ENCODE peak calls at places on chromosomes 4 and X, in four cellular contexts. One of them, this sample, is unnamed. For H3K27me3, the result is how much of the 10 kb centered on the place peaks cover.

GRCh38 chr4:165634766-165635165 is 238.3 kb upstream of the TLL1 start:
- DNase-seq in mammary epithelial cell: peak
- DNase-seq in hepatocyte: no peak
- DNase-seq in IMR-90: no peak
- DNase-seq in this sample: no peak

GRCh38 chr4:177339794-177340374 is 30.2 kb downstream of the NEIL3 start:
- DNase-seq in hepatocyte: peak
- DNase-seq in IMR-90: peak
- DNase-seq in mammary epithelial cell: peak
- DNase-seq in this sample: peak

GRCh38 chrX:13373027-13373806 is 53.4 kb upstream of the ATXN3L start:
- DNase-seq in IMR-90: peak
- DNase-seq in hepatocyte: no peak
- DNase-seq in mammary epithelial cell: peak
- DNase-seq in this sample: peak

GRCh38 chrX:140141444-140142029 is 176.2 kb upstream of the CXorf66 start:
- DNase-seq in hepatocyte: peak
- DNase-seq in IMR-90: peak
- DNase-seq in mammary epithelial cell: peak
- DNase-seq in this sample: no peak

GRCh38 chr4:110119347-110119746 is 79.1 kb downstream of the ELOVL6 start:
- DNase-seq in mammary epithelial cell: peak
- DNase-seq in IMR-90: no peak
- DNase-seq in hepatocyte: peak
- DNase-seq in this sample: no peak

GRCh38 chr4:73668806-73669205 is 48.6 kb upstream of the RASSF6 start:
- DNase-seq in mammary epithelial cell: no peak
- DNase-seq in hepatocyte: no peak
- DNase-seq in IMR-90: no peak
- DNase-seq in this sample: peak

GRCh38 chr4:168151313-168151712 is 59.0 kb downstream of the ANXA10 start:
- DNase-seq in mammary epithelial cell: no peak
- DNase-seq in IMR-90: no peak
- DNase-seq in hepatocyte: no peak
- DNase-seq in this sample: no peak

GRCh38 chrX:135931644-135932487 is 38.4 kb downstream of the SAGE1 start:
- DNase-seq in mammary epithelial cell: peak
- DNase-seq in hepatocyte: peak
- DNase-seq in IMR-90: peak
- DNase-seq in this sample: no peak

GRCh38 chr4:10173754-10174749 is 57.5 kb upstream of the WDR1 start:
- DNase-seq in mammary epithelial cell: no peak
- DNase-seq in IMR-90: no peak
- DNase-seq in hepatocyte: peak
- DNase-seq in this sample: no peak

GRCh38 chrX:68365356-68365755 is 67.9 kb downstream of the OPHN1 start:
- DNase-seq in hepatocyte: no peak
- DNase-seq in IMR-90: peak
- DNase-seq in mammary epithelial cell: no peak
- DNase-seq in this sample: no peak

GRCh38 chr4:179145746-179146530 is 1703.7 kb upstream of the AGA start:
- DNase-seq in hepatocyte: no peak
- DNase-seq in mammary epithelial cell: no peak
- DNase-seq in IMR-90: peak
- DNase-seq in this sample: peak

GRCh38 chr4:77445846-77446245 is 159.8 kb upstream of the CXCL13 start:
- DNase-seq in hepatocyte: no peak
- DNase-seq in mammary epithelial cell: no peak
- DNase-seq in IMR-90: no peak
- DNase-seq in this sample: no peak

GRCh38 chr4:146124023-146124680 is 51.4 kb upstream of the LSM6 start:
- DNase-seq in hepatocyte: no peak
- DNase-seq in mammary epithelial cell: no peak
- DNase-seq in IMR-90: peak
- DNase-seq in this sample: no peak

GRCh38 chr4:84511703-84512102 is 12.6 kb upstream of the NKX6-1 start:
- DNase-seq in IMR-90: no peak
- DNase-seq in hepatocyte: no peak
- DNase-seq in mammary epithelial cell: peak
- DNase-seq in this sample: no peak

GRCh38 chrX:139058831-139059495 is 347.4 kb upstream of the FGF13 start:
- DNase-seq in hepatocyte: peak
- DNase-seq in mammary epithelial cell: peak
- DNase-seq in IMR-90: no peak
- DNase-seq in this sample: peak

GRCh38 chr4:143482753-143483362 is 30.6 kb upstream of the SMARCA5 start:
- DNase-seq in mammary epithelial cell: peak
- DNase-seq in hepatocyte: peak
- DNase-seq in IMR-90: peak
- DNase-seq in this sample: peak

GRCh38 chr4:108205859-108206258 is 37.1 kb upstream of the LEF1 start:
- DNase-seq in IMR-90: no peak
- DNase-seq in hepatocyte: no peak
- DNase-seq in mammary epithelial cell: no peak
- DNase-seq in this sample: no peak

GRCh38 chrX:149510386-149510785 is 5.3 kb upstream of the IDS start:
- DNase-seq in mammary epithelial cell: no peak
- DNase-seq in IMR-90: no peak
- DNase-seq in hepatocyte: no peak
- DNase-seq in this sample: no peak

GRCh38 chrX:72572248-72573157 is at the start of gene HDAC8:
- DNase-seq in IMR-90: peak
- DNase-seq in hepatocyte: peak
- DNase-seq in mammary epithelial cell: peak
- DNase-seq in this sample: peak

GRCh38 chr4:48778431-48779094 is 1.5 kb downstream of the FRYL start:
- DNase-seq in hepatocyte: no peak
- DNase-seq in IMR-90: peak
- DNase-seq in mammary epithelial cell: peak
- DNase-seq in this sample: peak

GRCh38 chrX:7233632-7234406 is 85.9 kb upstream of the PUDP start:
- DNase-seq in mammary epithelial cell: no peak
- DNase-seq in IMR-90: no peak
- DNase-seq in hepatocyte: no peak
- DNase-seq in this sample: no peak

GRCh38 chr4:6538586-6538985 is 36.4 kb upstream of the MAN2B2 start:
- DNase-seq in mammary epithelial cell: no peak
- DNase-seq in hepatocyte: no peak
- DNase-seq in IMR-90: no peak
- DNase-seq in this sample: no peak

GRCh38 chr4:621296-622070 is 3.9 kb upstream of the PDE6B start:
- DNase-seq in hepatocyte: no peak
- DNase-seq in IMR-90: no peak
- DNase-seq in mammary epithelial cell: no peak
- DNase-seq in this sample: no peak

GRCh38 chrX:70082723-70083122 is 20.5 kb downstream of the OTUD6A start:
- DNase-seq in hepatocyte: no peak
- DNase-seq in mammary epithelial cell: no peak
- DNase-seq in IMR-90: no peak
- DNase-seq in this sample: no peak

GRCh38 chr4:142883433-142883832 is 37.3 kb upstream of the INPP4B start:
- DNase-seq in mammary epithelial cell: no peak
- DNase-seq in hepatocyte: peak
- DNase-seq in IMR-90: peak
- DNase-seq in this sample: no peak

GRCh38 chrX:82934980-82935379 is 573.1 kb upstream of the POU3F4 start:
- DNase-seq in IMR-90: no peak
- DNase-seq in mammary epithelial cell: no peak
- DNase-seq in hepatocyte: no peak
- DNase-seq in this sample: no peak

GRCh38 chr4:154425514-154425913 is 66.1 kb downstream of the DCHS2 start:
- DNase-seq in mammary epithelial cell: no peak
- DNase-seq in IMR-90: no peak
- DNase-seq in hepatocyte: no peak
- DNase-seq in this sample: no peak

GRCh38 chr4:139625487-139625886 is 40.1 kb upstream of the MGST2 start:
- DNase-seq in mammary epithelial cell: no peak
- DNase-seq in IMR-90: no peak
- DNase-seq in hepatocyte: no peak
- DNase-seq in this sample: no peak

GRCh38 chr4:88219099-88219498 is 60.7 kb upstream of the ABCG2 start:
- DNase-seq in IMR-90: peak
- DNase-seq in mammary epithelial cell: peak
- DNase-seq in hepatocyte: peak
- DNase-seq in this sample: peak

GRCh38 chrX:81537723-81538122 is 335.8 kb downstream of the SH3BGRL start:
- DNase-seq in IMR-90: no peak
- DNase-seq in mammary epithelial cell: no peak
- DNase-seq in hepatocyte: no peak
- DNase-seq in this sample: no peak

GRCh38 chrX:111742018-111742417 is 61.0 kb downstream of the ALG13 start:
- DNase-seq in hepatocyte: no peak
- DNase-seq in mammary epithelial cell: no peak
- DNase-seq in IMR-90: no peak
- DNase-seq in this sample: no peak

GRCh38 chrX:57286507-57287251 is at the start of gene FAAH2:
- DNase-seq in mammary epithelial cell: peak
- DNase-seq in IMR-90: no peak
- DNase-seq in hepatocyte: peak
- DNase-seq in this sample: no peak

GRCh38 chrX:24498181-24498580 is 33.1 kb downstream of the PDK3 start:
- DNase-seq in hepatocyte: peak
- DNase-seq in IMR-90: no peak
- DNase-seq in mammary epithelial cell: no peak
- DNase-seq in this sample: no peak

GRCh38 chr4:37976513-37976912 is 16.3 kb downstream of the PTTG2 start:
- DNase-seq in mammary epithelial cell: peak
- DNase-seq in IMR-90: no peak
- DNase-seq in hepatocyte: peak
- DNase-seq in this sample: no peak

DNA sequence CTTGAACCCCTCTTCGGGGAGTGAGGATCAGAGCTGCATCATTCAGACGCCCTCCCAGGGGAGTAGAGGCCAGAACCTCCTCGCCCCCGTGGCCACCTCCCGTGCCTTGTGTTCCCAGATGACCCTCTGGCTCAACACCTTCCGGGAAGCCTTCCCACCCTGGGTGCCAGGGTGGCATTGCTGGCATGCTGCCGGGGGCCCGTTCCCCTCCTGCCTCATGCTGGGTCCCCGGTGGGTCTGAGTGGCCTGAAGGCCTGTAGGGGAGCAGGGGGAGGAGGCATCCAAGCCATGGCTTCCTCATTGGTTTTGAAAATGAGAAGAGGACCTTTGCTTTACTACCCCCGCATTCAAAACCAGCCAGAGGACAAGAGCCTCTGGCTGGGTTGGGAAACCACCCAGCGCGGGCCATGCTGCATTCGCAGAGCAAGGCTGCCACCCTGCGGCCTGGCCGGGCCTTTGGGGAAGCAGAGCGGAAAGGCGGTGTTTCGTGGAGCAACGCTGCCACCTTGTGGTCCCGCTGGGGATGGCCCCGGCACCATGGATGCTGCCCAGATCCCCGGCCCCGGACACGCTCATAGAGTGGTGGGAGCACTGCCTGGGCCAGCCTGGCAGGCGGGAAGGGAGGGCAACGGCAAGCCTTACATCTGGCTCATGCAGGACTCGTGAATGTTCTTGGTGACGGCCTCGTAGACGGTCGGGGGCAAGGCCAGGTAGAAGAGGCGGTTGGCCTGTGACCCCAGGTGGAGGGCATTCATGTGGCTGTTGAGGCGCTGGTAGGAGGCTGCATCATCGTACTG is 11.9 kb downstream of the G6PD start:
- DNase-seq in IMR-90: peak
- DNase-seq in mammary epithelial cell: peak
- DNase-seq in hepatocyte: peak
- DNase-seq in this sample: peak
- H3K27ac ChIP-seq in IMR-90: peak
- H3K27ac ChIP-seq in mammary epithelial cell: no peak
- H3K27ac ChIP-seq in hepatocyte: peak
- H3K27ac ChIP-seq in this sample: no peak

GRCh38 chr4:20616313-20616712 is 83.9 kb upstream of the PACRGL start:
- DNase-seq in mammary epithelial cell: no peak
- DNase-seq in IMR-90: no peak
- DNase-seq in hepatocyte: no peak
- DNase-seq in this sample: no peak

GRCh38 chr4:20618729-20619128 is 81.5 kb upstream of the PACRGL start:
- DNase-seq in IMR-90: no peak
- DNase-seq in mammary epithelial cell: no peak
- DNase-seq in hepatocyte: no peak
- DNase-seq in this sample: no peak

GRCh38 chr4:20618010-20618409 is 82.2 kb upstream of the PACRGL start:
- DNase-seq in hepatocyte: peak
- DNase-seq in IMR-90: no peak
- DNase-seq in mammary epithelial cell: no peak
- DNase-seq in this sample: no peak

GRCh38 chr4:20616848-20617247 is 83.4 kb upstream of the PACRGL start:
- DNase-seq in IMR-90: no peak
- DNase-seq in hepatocyte: no peak
- DNase-seq in mammary epithelial cell: no peak
- DNase-seq in this sample: no peak

GRCh38 chr4:20615492-20616136 is 84.6 kb upstream of the PACRGL start:
- DNase-seq in hepatocyte: no peak
- DNase-seq in mammary epithelial cell: peak
- DNase-seq in IMR-90: no peak
- DNase-seq in this sample: peak
- TF ChIP-seq CTCF in hepatocyte: no peak
- TF ChIP-seq CTCF in mammary epithelial cell: no peak
- TF ChIP-seq CTCF in IMR-90: no peak
- TF ChIP-seq CTCF in this sample: no peak

GRCh38 chrX:130048686-130049222 is 61.5 kb downstream of the ELF4 start:
- DNase-seq in IMR-90: no peak
- DNase-seq in hepatocyte: no peak
- DNase-seq in mammary epithelial cell: no peak
- DNase-seq in this sample: no peak
- H3K27me3 ChIP-seq in IMR-90: under half
- H3K27me3 ChIP-seq in hepatocyte: under half
- H3K27me3 ChIP-seq in mammary epithelial cell: under half
- H3K27me3 ChIP-seq in this sample: under half

GRCh38 chr4:60817609-60818008 is 382.5 kb upstream of the ADGRL3 start:
- DNase-seq in mammary epithelial cell: no peak
- DNase-seq in IMR-90: no peak
- DNase-seq in hepatocyte: no peak
- DNase-seq in this sample: no peak
- H3K27ac ChIP-seq in mammary epithelial cell: no peak
- H3K27ac ChIP-seq in IMR-90: no peak
- H3K27ac ChIP-seq in hepatocyte: no peak
- H3K27ac ChIP-seq in this sample: no peak

This sample was measured in astrocyte.